ENCODE peak calls at places on chromosomes 1 and 21, in nine cellular contexts. J is fibroblast of lung, H is cardiac muscle cell, I is sigmoid colon, V is Peyer's patch, G is AG04450, U is thoracic aorta, Q is tibial artery, E is suprapubic skin. K is an unnamed sample. For H3K9me3, the result is how much of the 10 kb centered on the place peaks cover.

GRCh38 chr21:22346576-22346975 is 1348.4 kb downstream of the NCAM2 start:
- DNase-seq in J (no peak), H (no peak), I (no peak), V (no peak), G (no peak), U (no peak), Q (no peak), E (no peak), K (no peak)

GRCh38 chr1:172815740-172816139 is 156.8 kb downstream of the FASLG start:
- DNase-seq in J (peak), H (no peak), I (no peak), V (no peak), G (no peak), U (no peak), Q (no peak), E (no peak), K (no peak)

GRCh38 chr1:100719490-100719889 is at the start of gene VCAM1:
- DNase-seq in J (no peak), H (peak), I (no peak), V (no peak), G (no peak), U (no peak), Q (no peak), E (no peak), K (no peak)

GRCh38 chr1:246592695-246593094 is 26.4 kb downstream of the CNST start:
- DNase-seq in J (peak), H (peak), I (no peak), V (no peak), G (peak), U (no peak), Q (no peak), E (no peak), K (no peak)

GRCh38 chr1:22212400-22213233 is 69.7 kb upstream of the WNT4 start:
- DNase-seq in J (no peak), H (no peak), I (peak), V (no peak), G (no peak), U (no peak), Q (no peak), E (no peak), K (no peak)

GRCh38 chr1:87800006-87800405 is 471.3 kb downstream of the LMO4 start:
- DNase-seq in J (peak), H (no peak), I (no peak), V (no peak), G (no peak), U (no peak), Q (no peak), E (no peak), K (no peak)

GRCh38 chr1:204420039-204421004 is 8.7 kb upstream of the PPP1R15B start:
- DNase-seq in J (no peak), H (no peak), I (no peak), V (no peak), G (no peak), U (no peak), Q (no peak), E (no peak), K (no peak)

GRCh38 chr1:47840338-47840737 is 156.8 kb downstream of the TRABD2B start:
- DNase-seq in J (no peak), H (no peak), I (peak), V (no peak), G (no peak), U (no peak), Q (no peak), E (no peak), K (no peak)

GRCh38 chr1:64097859-64098258 is 105.6 kb upstream of the UBE2U start:
- DNase-seq in J (no peak), H (no peak), I (no peak), V (no peak), G (no peak), U (no peak), Q (no peak), E (no peak), K (no peak)

GRCh38 chr1:9207086-9207485 is 27.5 kb upstream of the H6PD start:
- DNase-seq in J (peak), H (peak), I (no peak), V (no peak), G (no peak), U (no peak), Q (no peak), E (no peak), K (no peak)

GRCh38 chr1:30788580-30789387 is 31.2 kb upstream of the LAPTM5 start:
- DNase-seq in J (no peak), H (no peak), I (no peak), V (peak), G (no peak), U (no peak), Q (no peak), E (no peak), K (no peak)

GRCh38 chr1:31460027-31460426 is 47.0 kb downstream of the SERINC2 start:
- DNase-seq in J (peak), H (peak), I (no peak), V (no peak), G (no peak), U (no peak), Q (no peak), E (no peak), K (no peak)

GRCh38 chr1:98086796-98087195 is 166.0 kb upstream of the DPYD start:
- DNase-seq in J (peak), H (peak), I (no peak), V (no peak), G (peak), U (no peak), Q (no peak), E (no peak), K (no peak)

GRCh38 chr1:37167479-37167878 is 133.2 kb upstream of the GRIK3 start:
- DNase-seq in J (no peak), H (no peak), I (no peak), V (no peak), G (no peak), U (no peak), Q (no peak), E (no peak), K (no peak)

GRCh38 chr21:33403128-33403785 is at the start of gene IFNGR2:
- DNase-seq in J (no peak), H (peak), I (peak), V (peak), G (no peak), U (no peak), Q (no peak), E (peak), K (peak)

GRCh38 chr1:97139512-97139911 is 417.9 kb downstream of the PTBP2 start:
- DNase-seq in J (peak), H (peak), I (no peak), V (no peak), G (no peak), U (no peak), Q (no peak), E (no peak), K (no peak)

GRCh38 chr1:26391450-26391849 is 18.9 kb upstream of the ZNF683 start:
- DNase-seq in J (peak), H (peak), I (no peak), V (no peak), G (no peak), U (no peak), Q (no peak), E (no peak), K (peak)

GRCh38 chr1:223215026-223215425 is 72.0 kb upstream of the TLR5 start:
- DNase-seq in J (no peak), H (no peak), I (no peak), V (no peak), G (no peak), U (no peak), Q (no peak), E (no peak), K (no peak)

GRCh38 chr1:22799971-22800370 is 89.3 kb downstream of the EPHB2 start:
- DNase-seq in J (no peak), H (no peak), I (no peak), V (no peak), G (no peak), U (no peak), Q (no peak), E (no peak), K (no peak)

GRCh38 chr1:56655991-56656613 is 11.0 kb downstream of the PRKAA2 start:
- DNase-seq in J (no peak), H (no peak), I (no peak), V (no peak), G (no peak), U (no peak), Q (no peak), E (no peak), K (no peak)

GRCh38 chr1:225253784-225254183 is 174.1 kb downstream of the LBR start:
- DNase-seq in J (peak), H (peak), I (no peak), V (no peak), G (no peak), U (no peak), Q (no peak), E (no peak), K (no peak)

GRCh38 chr21:46431884-46432488 is 26.7 kb upstream of the DIP2A start:
- DNase-seq in J (no peak), H (no peak), I (no peak), V (no peak), G (no peak), U (no peak), Q (peak), E (no peak), K (no peak)

GRCh38 chr1:59124166-59124565 is 172.7 kb upstream of the FGGY start:
- DNase-seq in J (peak), H (peak), I (no peak), V (no peak), G (no peak), U (no peak), Q (no peak), E (no peak), K (no peak)

GRCh38 chr1:243730499-243731150 is 119.4 kb downstream of the AKT3 start:
- DNase-seq in J (no peak), H (no peak), I (peak), V (no peak), G (no peak), U (no peak), Q (no peak), E (no peak), K (no peak)

GRCh38 chr1:160374701-160375443 is 8.0 kb downstream of the NHLH1 start:
- DNase-seq in J (no peak), H (no peak), I (no peak), V (no peak), G (no peak), U (no peak), Q (no peak), E (no peak), K (no peak)

GRCh38 chr1:224747578-224747977 is 131.5 kb downstream of the CNIH3 start:
- DNase-seq in J (peak), H (peak), I (no peak), V (no peak), G (no peak), U (no peak), Q (no peak), E (no peak), K (no peak)

GRCh38 chr1:13828454-13829151 is 128.6 kb downstream of the PRDM2 start:
- DNase-seq in J (no peak), H (peak), I (no peak), V (peak), G (no peak), U (no peak), Q (no peak), E (no peak), K (no peak)

GRCh38 chr1:4063516-4063915 is 163.4 kb upstream of the C1orf174 start:
- DNase-seq in J (no peak), H (no peak), I (peak), V (no peak), G (no peak), U (no peak), Q (no peak), E (no peak), K (no peak)

GRCh38 chr1:209747580-209748262 is 8.1 kb upstream of the TRAF3IP3 start:
- DNase-seq in J (peak), H (peak), I (peak), V (peak), G (peak), U (peak), Q (peak), E (peak), K (peak)

GRCh38 chr1:108503062-108503740 is 53.1 kb downstream of the NBPF6 start:
- DNase-seq in J (peak), H (peak), I (no peak), V (no peak), G (peak), U (no peak), Q (no peak), E (no peak), K (no peak)

GRCh38 chr1:119442756-119443155 is 27.8 kb downstream of the HSD3B2 start:
- DNase-seq in J (no peak), H (no peak), I (no peak), V (no peak), G (no peak), U (no peak), Q (no peak), E (no peak), K (no peak)

GRCh38 chr1:245225267-245225666 is 70.5 kb downstream of the KIF26B start:
- DNase-seq in J (peak), H (peak), I (no peak), V (no peak), G (peak), U (no peak), Q (no peak), E (no peak), K (no peak)

GRCh38 chr1:178652506-178652905 is 72.5 kb upstream of the RALGPS2 start:
- DNase-seq in J (no peak), H (no peak), I (no peak), V (no peak), G (no peak), U (no peak), Q (no peak), E (no peak), K (no peak)

GRCh38 chr1:85125891-85126290 is 74.9 kb downstream of the SYDE2 start:
- DNase-seq in J (no peak), H (no peak), I (no peak), V (no peak), G (no peak), U (no peak), Q (no peak), E (no peak), K (no peak)

GRCh38 chr1:112242470-112242869 is 153.5 kb upstream of the CTTNBP2NL start:
- DNase-seq in J (no peak), H (no peak), I (no peak), V (no peak), G (no peak), U (no peak), Q (no peak), E (no peak), K (no peak)

GRCh38 chr1:52814465-52814864 is 28.1 kb upstream of the ZYG11A start:
- DNase-seq in J (peak), H (no peak), I (no peak), V (no peak), G (no peak), U (no peak), Q (no peak), E (no peak), K (no peak)

GRCh38 chr1:98792123-98792522 is 130.6 kb downstream of the SNX7 start:
- DNase-seq in J (peak), H (peak), I (no peak), V (no peak), G (no peak), U (no peak), Q (no peak), E (no peak), K (no peak)

GRCh38 chr1:183101081-183101480 is 77.9 kb downstream of the LAMC1 start:
- DNase-seq in J (peak), H (no peak), I (no peak), V (no peak), G (no peak), U (no peak), Q (no peak), E (no peak), K (no peak)

DNA sequence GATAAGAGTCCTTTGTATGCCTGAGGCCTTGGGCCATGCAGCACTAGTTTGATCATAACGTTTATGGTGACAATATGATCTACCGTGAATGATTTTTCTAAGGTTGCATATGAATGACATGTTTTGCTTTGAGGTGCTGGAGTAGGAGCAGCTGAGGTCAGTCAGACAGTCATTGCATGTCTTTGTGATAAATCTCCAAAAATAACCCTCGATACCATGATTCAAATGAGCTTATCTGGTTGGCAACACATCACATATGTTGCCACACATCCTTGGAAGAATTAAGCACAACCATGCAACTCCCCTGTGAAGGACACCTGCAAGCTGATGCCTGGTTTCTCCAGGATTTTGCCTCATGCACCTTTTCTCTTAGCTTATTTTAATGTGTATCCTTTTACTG is 394.5 kb downstream of the LTN1 start:
- DNase-seq in J (no peak), H (no peak), I (no peak), V (no peak), G (no peak), U (no peak), Q (no peak), E (no peak), K (no peak)
- H3K9me3 ChIP-seq in J (under half), H (under half), I (under half), V (under half), G (under half), U (under half), Q (under half), E (under half), K (under half)

DNA sequence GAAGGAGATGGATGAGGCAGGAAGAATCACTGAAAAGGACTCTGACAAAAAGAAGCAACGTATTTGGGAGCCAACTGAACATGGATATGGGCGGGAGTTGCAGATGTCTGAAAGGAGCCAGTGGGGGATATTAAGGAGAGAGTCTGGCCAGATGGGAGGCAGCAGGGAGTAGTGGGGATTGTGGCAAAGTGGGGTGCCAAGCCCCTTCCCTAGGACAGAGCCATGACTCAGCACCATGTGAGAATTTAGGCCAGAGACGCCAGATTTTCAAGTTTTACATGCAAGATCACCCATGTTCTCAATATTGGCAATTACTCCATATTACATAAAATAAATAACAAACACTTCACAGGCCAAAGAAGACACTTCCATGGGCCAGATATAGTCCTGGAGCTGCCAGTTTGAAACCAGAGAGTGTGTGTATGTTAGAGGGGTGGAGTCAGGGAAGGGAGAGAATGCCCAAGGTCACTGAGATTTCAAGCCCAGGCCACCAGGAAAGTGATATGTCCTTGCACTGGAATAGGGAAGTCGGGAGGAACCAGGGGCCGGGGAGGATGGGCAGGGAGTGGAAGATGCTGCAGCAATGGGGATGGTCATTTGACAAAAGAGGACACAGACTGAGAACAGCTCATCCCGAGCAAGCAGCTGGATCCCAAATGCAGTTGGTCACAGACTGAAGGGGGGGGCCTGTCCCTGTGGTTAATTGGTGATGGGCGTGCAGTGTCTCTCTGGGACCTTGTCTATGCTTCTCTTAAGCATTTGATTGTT is 23.5 kb downstream of the TMEM51 start:
- DNase-seq in J (no peak), H (no peak), I (no peak), V (no peak), G (no peak), U (no peak), Q (no peak), E (no peak), K (no peak)
- TF ChIP-seq CTCF in J (no peak), H (no peak), I (no peak), V (no peak), G (no peak), U (no peak), Q (no peak), E (no peak), K (no peak)

GRCh38 chr21:28601708-28602107 is 391.0 kb downstream of the LTN1 start:
- DNase-seq in J (no peak), H (peak), I (no peak), V (no peak), G (peak), U (no peak), Q (no peak), E (no peak), K (no peak)
- H3K9me3 ChIP-seq in J (under half), H (under half), I (under half), V (under half), G (under half), U (under half), Q (under half), E (under half), K (under half)

GRCh38 chr1:217881131-217881543 is 250.0 kb downstream of the SPATA17 start:
- DNase-seq in J (peak), H (no peak), I (no peak), V (no peak), G (no peak), U (no peak), Q (no peak), E (no peak), K (no peak)

GRCh38 chr1:217881607-217882332 is 250.6 kb downstream of the SPATA17 start:
- DNase-seq in J (peak), H (no peak), I (no peak), V (no peak), G (no peak), U (no peak), Q (no peak), E (no peak), K (no peak)
- TF ChIP-seq CTCF in J (no peak), H (no peak), I (no peak), V (no peak), G (no peak), U (no peak), Q (no peak), E (no peak), K (no peak)

DNA sequence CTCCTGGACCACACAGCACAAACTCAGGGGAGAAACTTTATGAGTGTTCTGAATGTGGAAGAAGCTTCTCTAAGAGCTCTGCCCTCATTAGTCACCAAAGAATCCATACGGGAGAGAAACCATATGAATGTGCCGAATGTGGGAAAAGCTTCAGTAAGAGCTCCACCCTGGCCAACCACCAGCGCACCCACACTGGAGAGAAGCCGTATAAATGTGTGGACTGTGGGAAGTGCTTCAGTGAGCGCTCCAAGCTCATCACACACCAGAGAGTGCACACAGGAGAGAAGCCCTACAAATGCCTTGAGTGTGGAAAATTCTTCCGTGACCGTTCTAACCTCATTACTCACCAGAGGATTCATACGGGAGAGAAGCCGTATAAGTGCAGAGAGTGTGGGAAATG is 22.5 kb downstream of the ZSCAN20 start:
- DNase-seq in J (no peak), H (no peak), I (no peak), V (no peak), G (no peak), U (no peak), Q (no peak), E (no peak), K (no peak)
- H3K9me3 ChIP-seq in J (under half), H (under half), I (under half), V (under half), G (under half), U (under half), Q (half or more), E (under half), K (under half)

DNA sequence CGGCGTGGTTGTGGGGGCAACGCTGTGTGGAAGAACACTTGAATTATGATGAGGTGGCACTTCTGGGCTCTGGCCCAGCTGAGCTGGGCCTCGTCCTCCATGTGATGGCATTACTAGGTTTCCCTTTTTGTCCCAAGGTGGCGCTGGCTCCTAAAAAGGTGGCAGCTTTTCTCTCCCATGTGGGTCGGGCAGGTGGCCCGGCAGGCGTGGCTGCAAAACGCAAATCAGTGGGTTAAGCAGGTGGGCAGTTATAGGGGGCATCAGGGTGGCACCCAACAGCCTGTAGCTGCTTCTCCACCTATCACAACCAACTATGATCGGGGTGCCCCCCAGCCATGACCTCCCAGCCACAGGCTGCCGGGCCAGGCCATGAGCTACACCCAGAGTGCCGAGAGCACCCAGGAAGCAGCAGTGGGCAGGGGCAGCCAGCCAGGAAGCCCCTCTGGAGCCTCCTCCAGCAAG is 59.6 kb downstream of the KCNAB2 start:
- DNase-seq in J (no peak), H (no peak), I (peak), V (peak), G (no peak), U (no peak), Q (no peak), E (no peak), K (no peak)
- TF ChIP-seq CTCF in J (no peak), H (no peak), I (no peak), V (no peak), G (no peak), U (no peak), Q (no peak), E (no peak), K (no peak)

GRCh38 chr1:2905356-2905755 is 103.9 kb upstream of the TTC34 start:
- DNase-seq in J (no peak), H (no peak), I (no peak), V (no peak), G (no peak), U (no peak), Q (no peak), E (no peak), K (no peak)
- H3K9me3 ChIP-seq in J (under half), H (under half), I (under half), V (under half), G (half or more), U (under half), Q (under half), E (under half), K (under half)

K was measured in CD4-positive, alpha-beta T cell.